ENCODE peak calls at places on chromosomes 12 and 14, in four cellular contexts. G is NCI-H2171, J is amygdala, M is COR-L47. F is an unnamed sample.

GRCh38 chr12:40156031-40156764 is 50.3 kb upstream of the SLC2A13 start:
- DNase-seq in G (peak; percentile 85), J (no peak), M (no peak), F (no peak)

GRCh38 chr14:22305563-22306127 is 283.4 kb downstream of the DAD1 start:
- DNase-seq in G (no peak), J (no peak), M (no peak), F (no peak)

GRCh38 chr12:94643585-94643984 is 6.8 kb downstream of the TMCC3 start:
- DNase-seq in G (no peak), J (no peak), M (no peak), F (no peak)

GRCh38 chr12:52419656-52420055 is 13.5 kb upstream of the KRT82 start:
- DNase-seq in G (no peak), J (no peak), M (no peak), F (no peak)

GRCh38 chr14:71448431-71449315 is 483.6 kb upstream of the RGS6 start:
- DNase-seq in G (no peak), J (no peak), M (no peak), F (no peak)

GRCh38 chr12:30587782-30588181 is 107.9 kb downstream of the IPO8 start:
- DNase-seq in G (no peak), J (no peak), M (no peak), F (no peak)

GRCh38 chr14:69559581-69560011 is 15.1 kb downstream of the CCDC177 start:
- DNase-seq in G (peak; percentile 89), J (peak; percentile 75), M (peak; percentile 77), F (peak; percentile 50)

GRCh38 chr14:29650554-29651269 is 276.9 kb downstream of the PRKD1 start:
- DNase-seq in G (no peak), J (no peak), M (no peak), F (no peak)

GRCh38 chr12:57918182-57918581 is 23.2 kb upstream of the ATP23 start:
- DNase-seq in G (no peak), J (no peak), M (no peak), F (no peak)

GRCh38 chr12:114119316-114119715 is 153.2 kb upstream of the RBM19 start:
- DNase-seq in G (no peak), J (no peak), M (no peak), F (no peak)

GRCh38 chr12:6871052-6871957 is 1.8 kb downstream of the SPSB2 start:
- DNase-seq in G (peak; percentile 91), J (no peak), M (no peak), F (no peak)

GRCh38 chr12:93245543-93245942 is 132.2 kb upstream of the NUDT4 start:
- DNase-seq in G (no peak), J (no peak), M (no peak), F (no peak)

GRCh38 chr14:74733241-74733640 is 20.3 kb downstream of the FCF1 start:
- DNase-seq in G (peak; percentile 2), J (no peak), M (no peak), F (no peak)

GRCh38 chr14:96648506-96649326 is 146.5 kb downstream of the PAPOLA start:
- DNase-seq in G (peak; percentile 14), J (no peak), M (no peak), F (no peak)

GRCh38 chr14:101226603-101227425 is 323.3 kb upstream of the RTL1 start:
- DNase-seq in G (no peak), J (no peak), M (no peak), F (no peak)

GRCh38 chr14:95585971-95586620 is 51.2 kb downstream of the GLRX5 start:
- DNase-seq in G (no peak), J (no peak), M (no peak), F (no peak)

GRCh38 chr12:48717252-48717695 is 767 bp upstream of the CCNT1 start:
- DNase-seq in G (no peak), J (no peak), M (no peak), F (no peak)

GRCh38 chr12:50635356-50635755 is 128.5 kb upstream of the ATF1 start:
- DNase-seq in G (no peak), J (no peak), M (no peak), F (no peak)